ENCODE peak calls at places on chromosomes 11 and 22, in eight cellular contexts. W is keratinocyte; D is body of pancreas; X is MM.1S; R is CD8-positive, alpha-beta T cell; H is lower lobe of right lung; I is tibial artery; M is BE2C. S is an unnamed sample.

GRCh38 chr11:102983491-102983890 is 28.0 kb upstream of the MMP13 start:
- DNase-seq in W (no peak), D (no peak), X (no peak), R (no peak), H (no peak), I (no peak), M (no peak), S (no peak)

GRCh38 chr22:30253205-30253852 is 6.8 kb upstream of the LIF start:
- DNase-seq in W (no peak), D (peak), X (no peak), R (no peak), H (no peak), I (peak), M (peak), S (no peak)

GRCh38 chr11:7555067-7555699 is 41.4 kb downstream of the PPFIBP2 start:
- DNase-seq in W (no peak), D (peak), X (no peak), R (no peak), H (peak), I (no peak), M (peak), S (no peak)

GRCh38 chr22:46538816-46539163 is 1.4 kb upstream of the CELSR1 start:
- DNase-seq in W (no peak), D (peak), X (no peak), R (no peak), H (no peak), I (no peak), M (no peak), S (no peak)

GRCh38 chr11:100963375-100963774 is 166.2 kb downstream of the PGR start:
- DNase-seq in W (no peak), D (no peak), X (no peak), R (no peak), H (no peak), I (no peak), M (no peak), S (no peak)

GRCh38 chr11:59216654-59217640 is 4.2 kb upstream of the MPEG1 start:
- DNase-seq in W (no peak), D (peak), X (peak), R (no peak), H (no peak), I (no peak), M (no peak), S (peak)

GRCh38 chr11:38718049-38718448 is 2120.0 kb upstream of the RAG2 start:
- DNase-seq in W (no peak), D (no peak), X (no peak), R (no peak), H (no peak), I (no peak), M (no peak), S (no peak)

GRCh38 chr22:35322126-35322525 is 22.4 kb downstream of the TOM1 start:
- DNase-seq in W (no peak), D (no peak), X (no peak), R (no peak), H (no peak), I (no peak), M (no peak), S (no peak)

GRCh38 chr11:11620966-11621880 is 582 bp downstream of the GALNT18 start:
- DNase-seq in W (no peak), D (peak), X (peak), R (no peak), H (peak), I (peak), M (no peak), S (no peak)

GRCh38 chr11:130772266-130773227 is 143.7 kb downstream of the SNX19 start:
- DNase-seq in W (peak), D (peak), X (peak), R (no peak), H (no peak), I (no peak), M (no peak), S (peak)

GRCh38 chr11:32555091-32555490 is 28.5 kb upstream of the EIF3M start:
- DNase-seq in W (no peak), D (no peak), X (no peak), R (no peak), H (no peak), I (no peak), M (no peak), S (no peak)

GRCh38 chr22:38347181-38347943 is 30.1 kb upstream of the CSNK1E start:
- DNase-seq in W (no peak), D (no peak), X (no peak), R (no peak), H (no peak), I (peak), M (no peak), S (no peak)

GRCh38 chr11:71322861-71323582 is 70.6 kb upstream of the SHANK2 start:
- DNase-seq in W (no peak), D (no peak), X (no peak), R (no peak), H (no peak), I (peak), M (no peak), S (no peak)

GRCh38 chr11:88410056-88410455 is 72.5 kb upstream of the CTSC start:
- DNase-seq in W (peak), D (no peak), X (no peak), R (no peak), H (no peak), I (no peak), M (no peak), S (no peak)

GRCh38 chr22:50184004-50184461 is 1.7 kb upstream of the TRABD start:
- DNase-seq in W (no peak), D (peak), X (no peak), R (no peak), H (peak), I (peak), M (no peak), S (no peak)

GRCh38 chr11:18461909-18462308 is 6.3 kb downstream of the LDHAL6A start:
- DNase-seq in W (no peak), D (no peak), X (no peak), R (no peak), H (no peak), I (no peak), M (no peak), S (no peak)

GRCh38 chr11:109017489-109017888 is 352.6 kb downstream of the DDX10 start:
- DNase-seq in W (no peak), D (no peak), X (no peak), R (no peak), H (no peak), I (no peak), M (no peak), S (no peak)

GRCh38 chr11:16612801-16613400 is 125.5 kb upstream of the C11orf58 start:
- DNase-seq in W (no peak), D (no peak), X (no peak), R (no peak), H (no peak), I (no peak), M (no peak), S (no peak)

GRCh38 chr22:42273855-42274451 is 3.5 kb upstream of the TCF20 start:
- DNase-seq in W (no peak), D (no peak), X (no peak), R (no peak), H (no peak), I (no peak), M (no peak), S (no peak)

GRCh38 chr22:40367342-40367741 is 3.1 kb upstream of the SGSM3 start:
- DNase-seq in W (no peak), D (no peak), X (no peak), R (no peak), H (no peak), I (no peak), M (no peak), S (no peak)

GRCh38 chr11:119012629-119013170 is 5.4 kb downstream of the RPS25 start:
- DNase-seq in W (no peak), D (no peak), X (no peak), R (no peak), H (no peak), I (no peak), M (no peak), S (no peak)

GRCh38 chr11:2234963-2235362 is 35.4 kb downstream of the ASCL2 start:
- DNase-seq in W (no peak), D (no peak), X (no peak), R (no peak), H (no peak), I (no peak), M (no peak), S (no peak)

GRCh38 chr11:110253525-110253924 is 42.9 kb downstream of the RDX start:
- DNase-seq in W (no peak), D (no peak), X (no peak), R (no peak), H (no peak), I (no peak), M (no peak), S (no peak)

GRCh38 chr11:7688238-7688826 is 15.0 kb upstream of the CYB5R2 start:
- DNase-seq in W (no peak), D (no peak), X (peak), R (no peak), H (no peak), I (no peak), M (no peak), S (no peak)

GRCh38 chr11:59551651-59552521 is 40.5 kb downstream of the OR4D9 start:
- DNase-seq in W (no peak), D (peak), X (no peak), R (no peak), H (no peak), I (no peak), M (peak), S (peak)

DNA sequence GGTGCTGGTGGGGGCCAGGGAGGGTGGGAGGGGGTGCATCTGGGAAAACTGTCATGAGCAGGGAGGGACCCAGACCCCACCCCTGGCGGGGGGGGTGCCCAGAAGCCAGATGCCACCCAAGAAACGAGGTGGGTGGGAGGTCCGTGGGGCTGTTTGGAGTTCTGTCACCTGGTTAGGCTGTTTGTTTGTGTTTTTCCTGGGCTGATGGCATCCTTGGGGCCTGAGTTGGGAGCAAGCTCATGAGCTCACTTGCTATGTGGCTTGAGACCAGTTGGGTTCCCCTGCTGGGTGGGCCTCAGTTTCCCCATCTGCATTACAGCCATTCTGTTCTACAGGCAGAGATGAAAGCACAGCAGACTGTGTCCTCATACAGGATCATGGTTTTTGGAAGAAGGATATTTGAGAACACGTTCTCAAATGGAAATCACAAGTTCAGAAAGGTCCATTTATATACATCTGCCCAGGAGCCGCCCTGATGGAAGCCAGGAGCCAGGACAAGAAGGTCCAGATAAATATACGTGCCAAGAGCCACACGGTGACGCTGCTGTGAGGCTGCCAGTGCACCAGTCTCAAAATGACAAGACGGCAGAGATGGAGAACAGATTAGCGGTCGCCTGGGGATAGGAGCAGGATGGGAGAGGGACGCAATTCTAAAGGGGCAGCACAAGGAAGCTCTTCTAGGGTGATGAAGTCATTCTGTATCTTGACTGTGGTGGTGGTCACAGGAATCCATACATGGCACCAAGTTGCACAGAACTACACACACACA is 312.9 kb downstream of the MN1 start:
- DNase-seq in W (no peak), D (peak), X (no peak), R (no peak), H (no peak), I (peak), M (peak), S (no peak)
- TF ChIP-seq CTCF in W (no peak), D (peak), X (no peak), R (no peak), H (no peak), I (peak), M (peak), S (no peak)

DNA sequence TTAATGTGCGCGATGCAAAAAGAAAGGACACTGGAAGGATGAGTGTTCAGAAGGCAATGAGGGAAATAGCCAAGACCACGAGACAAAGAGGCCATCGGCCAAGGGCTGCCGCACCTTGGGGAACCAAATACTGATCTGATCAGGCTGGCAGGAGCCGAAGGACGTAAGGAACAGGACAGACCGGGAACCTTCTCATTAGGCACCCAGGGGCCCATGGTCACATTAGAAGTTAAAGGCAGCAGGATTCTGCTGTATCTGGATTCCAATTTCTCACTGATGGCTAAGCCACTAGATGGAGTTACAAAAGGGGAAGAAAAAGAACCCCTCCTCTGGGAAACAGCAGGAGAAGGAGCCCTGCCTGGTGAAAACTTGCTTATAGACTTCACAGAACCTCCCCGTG is 28.8 kb upstream of the CPT1A start:
- DNase-seq in W (no peak), D (no peak), X (no peak), R (no peak), H (no peak), I (no peak), M (no peak), S (no peak)
- H3K4me3 ChIP-seq in W (no peak), D (no peak), X (peak), R (peak), H (peak), I (peak), M (no peak), S (peak)

GRCh38 chr11:124123587-124123986 is 8.3 kb downstream of the VWA5A start:
- DNase-seq in W (no peak), D (no peak), X (no peak), R (no peak), H (no peak), I (no peak), M (no peak), S (no peak)
- TF ChIP-seq CTCF in W (peak), D (no peak), X (peak), R (no peak), H (no peak), I (no peak), M (peak), S (peak)

GRCh38 chr11:13834463-13834862 is 128.1 kb upstream of the SPON1 start:
- DNase-seq in W (no peak), D (no peak), X (no peak), R (no peak), H (no peak), I (no peak), M (peak), S (no peak)
- H3K4me3 ChIP-seq in W (no peak), D (no peak), X (no peak), R (no peak), H (no peak), I (no peak), M (no peak), S (no peak)

GRCh38 chr11:44327730-44328691 is 18.1 kb upstream of the ALX4 start:
- DNase-seq in W (no peak), D (no peak), X (no peak), R (no peak), H (no peak), I (no peak), M (no peak), S (no peak)
- TF ChIP-seq CTCF in W (no peak), D (no peak), X (peak), R (no peak), H (no peak), I (no peak), M (no peak), S (no peak)

GRCh38 chr11:774873-775592 is 2.3 kb downstream of the GATD1 start:
- DNase-seq in W (no peak), D (no peak), X (peak), R (no peak), H (peak), I (no peak), M (no peak), S (no peak)

GRCh38 chr11:779955-780532 is 2.8 kb upstream of the GATD1 start:
- DNase-seq in W (no peak), D (no peak), X (no peak), R (peak), H (no peak), I (no peak), M (no peak), S (no peak)

GRCh38 chr11:776459-777287 is 614 bp downstream of the GATD1 start:
- DNase-seq in W (no peak), D (no peak), X (peak), R (no peak), H (peak), I (peak), M (peak), S (no peak)

GRCh38 chr11:779120-779954 is 2.0 kb upstream of the GATD1 start:
- DNase-seq in W (no peak), D (no peak), X (no peak), R (no peak), H (peak), I (peak), M (no peak), S (no peak)

GRCh38 chr11:777288-778255 is at the start of gene GATD1:
- DNase-seq in W (no peak), D (peak), X (peak), R (peak), H (peak), I (peak), M (peak), S (no peak)
- H3K4me3 ChIP-seq in W (peak), D (peak), X (peak), R (peak), H (peak), I (peak), M (peak), S (peak)

DNA sequence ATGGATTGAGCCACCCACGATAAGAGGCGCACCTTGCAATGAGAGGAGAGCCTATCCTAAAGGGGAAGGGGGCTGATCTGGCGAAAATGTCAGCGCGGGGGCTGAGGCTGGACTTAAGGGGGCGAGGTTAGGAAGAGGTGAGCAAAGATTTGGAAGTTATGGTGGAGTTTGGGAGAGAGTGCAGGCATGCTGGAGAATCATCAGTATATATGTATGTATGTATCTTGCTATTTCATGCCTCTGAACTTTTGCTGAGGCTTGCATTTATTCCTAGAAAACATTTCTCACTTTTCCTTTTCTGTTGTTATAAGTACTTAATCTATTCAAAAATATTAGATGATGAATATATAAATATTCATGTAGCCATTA is 17.2 kb upstream of the THRSP start:
- DNase-seq in W (no peak), D (no peak), X (no peak), R (no peak), H (no peak), I (no peak), M (no peak), S (no peak)
- TF ChIP-seq CTCF in W (no peak), D (no peak), X (peak), R (peak), H (no peak), I (no peak), M (no peak), S (no peak)

DNA sequence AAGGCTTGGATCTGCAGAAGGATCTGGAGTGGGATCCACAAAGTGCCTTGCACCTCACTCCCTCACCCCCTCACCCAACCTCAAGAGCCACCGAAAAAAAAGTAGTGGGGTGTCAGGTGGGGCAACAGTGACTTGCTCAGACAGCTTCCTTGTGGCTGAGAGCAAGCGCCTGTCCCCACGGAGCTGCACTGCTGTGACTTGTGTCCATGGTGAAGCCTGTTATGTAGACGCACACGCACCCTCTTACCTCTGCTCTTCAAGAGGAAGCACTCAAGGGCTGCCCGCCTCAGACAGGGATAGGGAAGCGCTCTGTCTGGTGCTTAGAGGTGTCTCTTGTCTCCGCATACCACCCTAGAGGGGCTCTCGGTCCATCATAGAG is 1.2 kb downstream of the DRD2 start:
- DNase-seq in W (no peak), D (no peak), X (no peak), R (no peak), H (no peak), I (no peak), M (no peak), S (no peak)
- H3K4me3 ChIP-seq in W (no peak), D (no peak), X (no peak), R (no peak), H (no peak), I (no peak), M (peak), S (no peak)

DNA sequence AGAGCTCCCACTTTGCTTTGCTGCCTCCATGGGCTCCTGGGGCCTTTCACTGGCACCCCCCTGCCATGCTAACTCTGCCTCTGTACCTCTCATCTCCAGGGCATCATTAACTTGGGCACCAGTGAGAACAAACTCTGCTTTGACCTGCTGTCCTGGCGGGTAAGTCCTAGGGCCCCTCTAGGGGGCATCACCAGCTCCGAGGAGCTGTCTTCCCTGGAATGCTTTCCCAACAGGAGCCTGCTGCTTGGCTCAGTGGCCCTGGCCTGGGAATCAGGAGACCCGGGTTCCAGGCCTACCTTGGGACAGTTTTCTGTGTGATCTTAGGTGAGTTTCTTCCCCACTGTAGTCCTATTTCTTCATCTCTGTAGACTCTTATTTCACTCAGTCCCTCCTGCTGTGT is 5.1 kb downstream of the ACCS start:
- DNase-seq in W (no peak), D (no peak), X (no peak), R (no peak), H (no peak), I (no peak), M (no peak), S (no peak)
- TF ChIP-seq CTCF in W (no peak), D (no peak), X (no peak), R (no peak), H (no peak), I (no peak), M (peak), S (no peak)

S was measured in HFF-Myc.